ENCODE peak calls at places on chromosomes 2 and 18, in ten cellular contexts. I is HepG2, T is HCT116, B is transverse colon, Q is breast epithelium, M is GM12878, Z is H1, N is prostate gland, R is spleen, S is vagina. H is an unnamed sample. For H3K4me1, the result is how much of the 10 kb centered on the place peaks cover.

GRCh38 chr2:112229365-112229764 is 25.5 kb downstream of the ZC3H8 start:
- DNase-seq in I (no peak), T (no peak), B (no peak), Q (no peak), M (no peak), Z (no peak), N (no peak), R (no peak), S (no peak), H (no peak)

GRCh38 chr2:233519787-233520611 is 46.6 kb downstream of the USP40 start:
- DNase-seq in I (peak), T (no peak), B (no peak), Q (no peak), M (no peak), Z (no peak), N (no peak), R (no peak), S (no peak), H (no peak)

GRCh38 chr2:66541646-66542045 is 106.7 kb downstream of the MEIS1 start:
- DNase-seq in I (no peak), T (no peak), B (no peak), Q (no peak), M (no peak), Z (no peak), N (no peak), R (no peak), S (no peak), H (no peak)

GRCh38 chr2:220366765-220367164 is 739.3 kb downstream of the SLC4A3 start:
- DNase-seq in I (no peak), T (no peak), B (no peak), Q (no peak), M (no peak), Z (no peak), N (no peak), R (no peak), S (no peak), H (no peak)

GRCh38 chr2:112706170-112706664 is 14.6 kb upstream of the NT5DC4 start:
- DNase-seq in I (no peak), T (no peak), B (no peak), Q (no peak), M (peak), Z (no peak), N (no peak), R (no peak), S (no peak), H (no peak)

GRCh38 chr18:59699061-59699460 is 1.8 kb upstream of the CCBE1 start:
- DNase-seq in I (no peak), T (no peak), B (no peak), Q (no peak), M (no peak), Z (no peak), N (no peak), R (no peak), S (no peak), H (no peak)

GRCh38 chr2:218071218-218071937 is 2.3 kb downstream of the RUFY4 start:
- DNase-seq in I (no peak), T (no peak), B (no peak), Q (no peak), M (no peak), Z (no peak), N (no peak), R (no peak), S (no peak), H (peak)

GRCh38 chr2:190649035-190649797 is at the start of gene NAB1:
- DNase-seq in I (peak), T (no peak), B (peak), Q (peak), M (no peak), Z (peak), N (peak), R (peak), S (no peak), H (no peak)

GRCh38 chr2:226140594-226140993 is 659.0 kb downstream of the IRS1 start:
- DNase-seq in I (peak), T (no peak), B (no peak), Q (no peak), M (no peak), Z (no peak), N (no peak), R (no peak), S (no peak), H (no peak)

GRCh38 chr2:200356794-200357472 is 50.4 kb downstream of the SPATS2L start:
- DNase-seq in I (no peak), T (no peak), B (no peak), Q (no peak), M (no peak), Z (no peak), N (no peak), R (no peak), S (no peak), H (no peak)
- H3K4me1 ChIP-seq in I (under half), T (under half), B (under half), Q (under half), M (under half), Z (under half), N (under half), R (under half), S (half or more), H (under half)

GRCh38 chr18:24018299-24018910 is 3.9 kb downstream of the TTC39C start:
- DNase-seq in I (no peak), T (no peak), B (no peak), Q (no peak), M (no peak), Z (no peak), N (no peak), R (no peak), S (no peak), H (no peak)
- TF ChIP-seq POLR2AphosphoS5 in I (no peak), T (no peak), B (no peak), Q (no peak), M (no peak), Z (no peak), N (no peak), R (no peak), S (no peak), H (no peak)

GRCh38 chr18:34543356-34543755 is 166.7 kb upstream of the DTNA start:
- DNase-seq in I (peak), T (no peak), B (no peak), Q (no peak), M (no peak), Z (no peak), N (no peak), R (no peak), S (no peak), H (no peak)
- TF ChIP-seq POLR2A in I (no peak), T (no peak), B (no peak), Q (no peak), M (no peak), Z (no peak), N (no peak), R (no peak), S (no peak), H (no peak)

DNA sequence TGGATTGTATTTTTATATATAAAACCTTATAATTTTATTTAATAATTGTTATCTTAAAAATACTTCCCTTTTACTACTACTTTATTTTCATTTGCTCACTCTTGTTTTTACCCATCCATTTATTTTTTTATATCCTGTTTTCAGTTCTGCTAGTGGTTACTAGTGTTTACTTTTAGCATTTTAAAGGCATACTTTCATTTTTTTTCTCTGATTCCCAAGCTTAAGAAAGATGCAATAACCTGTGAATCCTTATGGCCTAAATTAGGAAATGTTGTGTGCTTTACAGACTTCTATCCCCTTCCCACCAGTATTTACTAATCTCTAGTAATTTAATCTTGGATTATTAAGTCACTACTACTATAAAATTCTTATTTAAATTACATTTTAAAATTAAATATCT is 140.0 kb downstream of the SMAD7 start:
- DNase-seq in I (no peak), T (no peak), B (no peak), Q (no peak), M (no peak), Z (no peak), N (no peak), R (no peak), S (no peak), H (no peak)
- H3K4me1 ChIP-seq in I (under half), T (under half), B (under half), Q (under half), M (under half), Z (under half), N (under half), R (under half), S (under half), H (under half)

GRCh38 chr2:100394111-100394641 is 23.3 kb downstream of the CHST10 start:
- DNase-seq in I (no peak), T (no peak), B (no peak), Q (no peak), M (peak), Z (no peak), N (no peak), R (peak), S (no peak), H (peak)
- TF ChIP-seq POLR2AphosphoS5 in I (no peak), T (no peak), B (no peak), Q (no peak), M (peak), Z (no peak), N (no peak), R (peak), S (no peak), H (no peak)

DNA sequence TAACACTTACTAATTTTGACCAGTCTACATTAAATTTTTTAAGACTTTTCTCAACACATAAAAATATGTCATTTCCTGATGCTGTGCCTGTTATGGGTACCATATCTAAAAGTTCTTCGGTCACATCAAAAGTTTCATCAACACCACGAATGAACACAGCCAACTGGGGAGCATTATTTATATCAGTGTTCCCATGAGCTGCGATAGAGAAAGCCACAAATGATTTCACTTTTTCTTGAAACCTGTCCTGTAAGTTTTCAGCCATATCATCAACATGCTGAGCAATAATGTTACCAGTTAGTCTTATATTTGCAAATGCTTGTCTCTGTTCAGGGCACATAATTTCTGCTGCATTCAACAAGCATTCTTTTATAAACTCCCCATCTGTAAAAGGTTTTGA is 30.4 kb upstream of the NCL start:
- DNase-seq in I (no peak), T (no peak), B (no peak), Q (no peak), M (no peak), Z (no peak), N (no peak), R (no peak), S (no peak), H (no peak)
- TF ChIP-seq POLR2A in I (no peak), T (no peak), B (no peak), Q (no peak), M (no peak), Z (no peak), N (no peak), R (no peak), S (no peak), H (no peak)

DNA sequence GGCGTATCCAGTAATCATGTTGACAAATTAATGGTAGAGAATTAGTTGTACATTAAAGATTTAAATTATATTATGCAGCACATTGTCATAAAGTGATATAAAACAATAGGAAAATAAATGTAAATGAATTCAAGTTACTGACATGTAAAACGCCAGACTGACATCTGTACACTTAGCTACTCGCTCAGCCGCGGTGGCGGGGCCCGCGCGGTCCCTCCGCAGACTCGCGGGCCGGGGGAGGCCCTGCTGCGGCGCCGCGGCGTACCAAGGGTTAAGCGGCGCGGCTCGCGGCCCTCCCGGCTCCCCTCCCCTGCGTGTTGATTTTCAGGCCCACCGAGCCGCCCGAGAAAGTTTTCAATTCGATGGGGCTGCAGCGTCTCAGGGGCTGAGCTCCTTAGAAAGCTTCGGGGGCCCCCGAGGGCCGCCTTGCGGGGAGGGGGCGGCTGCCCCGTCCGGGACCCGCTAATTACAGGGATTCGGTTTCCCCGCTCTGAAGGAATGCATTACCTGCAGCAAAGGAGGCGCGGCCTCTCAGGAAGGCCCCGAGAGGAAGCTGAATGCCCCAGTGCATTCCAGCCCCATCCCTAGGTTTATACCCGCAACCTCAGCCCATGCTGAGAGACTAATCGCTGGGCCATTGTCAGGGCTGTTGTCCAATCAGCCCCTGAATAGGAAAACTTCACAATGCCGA is 138.9 kb upstream of the SIX3 start:
- DNase-seq in I (no peak), T (no peak), B (no peak), Q (no peak), M (no peak), Z (peak), N (no peak), R (no peak), S (no peak), H (no peak)
- H3K4me1 ChIP-seq in I (under half), T (under half), B (under half), Q (under half), M (under half), Z (under half), N (under half), R (under half), S (under half), H (under half)

GRCh38 chr2:33168973-33169372 is 222.2 kb downstream of the LTBP1 start:
- DNase-seq in I (no peak), T (no peak), B (no peak), Q (no peak), M (no peak), Z (no peak), N (no peak), R (no peak), S (no peak), H (no peak)

GRCh38 chr2:33168425-33168824 is 221.7 kb downstream of the LTBP1 start:
- DNase-seq in I (no peak), T (no peak), B (no peak), Q (no peak), M (no peak), Z (no peak), N (no peak), R (no peak), S (no peak), H (no peak)

GRCh38 chr2:33167655-33168245 is 221.0 kb downstream of the LTBP1 start:
- DNase-seq in I (no peak), T (no peak), B (no peak), Q (no peak), M (no peak), Z (no peak), N (no peak), R (no peak), S (no peak), H (no peak)

GRCh38 chr2:33166287-33166881 is 219.6 kb downstream of the LTBP1 start:
- DNase-seq in I (no peak), T (no peak), B (no peak), Q (no peak), M (no peak), Z (no peak), N (no peak), R (no peak), S (no peak), H (no peak)
- TF ChIP-seq POLR2AphosphoS5 in I (no peak), T (no peak), B (no peak), Q (no peak), M (no peak), Z (no peak), N (no peak), R (no peak), S (no peak), H (no peak)